ENCODE peak calls at places on chromosomes 13 and 19, in nine cellular contexts. One of them, this sample, is unnamed.

GRCh38 chr19:22532388-22533310 is 101.5 kb upstream of the ZNF492 start:
- DNase-seq in CD4-positive, alpha-beta memory T cell: no peak
- DNase-seq in activated CD4-positive, alpha-beta T cell treated with anti-CD3 and anti-CD28 coated beads for 1 hour: no peak
- DNase-seq in HFF-Myc: no peak
- DNase-seq in LoVo: no peak
- DNase-seq in stimulated activated CD4-positive, alpha-beta T cell treated with anti-CD3 and anti-CD28 coated beads, TNF-alpha, amount 100 ng/mL, for 48 hours: no peak
- DNase-seq in activated T-cell treated with anti-CD3 and anti-CD28 coated beads, Interleukin-2, amount 50 U/mL, for 48 hours: no peak
- DNase-seq in stimulated activated naive CD4-positive, alpha-beta T cell: no peak
- DNase-seq in endothelial cell of umbilical vein: no peak
- DNase-seq in this sample: no peak

GRCh38 chr19:36049080-36049698 is 4.9 kb downstream of the THAP8 start:
- DNase-seq in CD4-positive, alpha-beta memory T cell: no peak
- DNase-seq in activated CD4-positive, alpha-beta T cell treated with anti-CD3 and anti-CD28 coated beads for 1 hour: no peak
- DNase-seq in HFF-Myc: no peak
- DNase-seq in LoVo: no peak
- DNase-seq in stimulated activated CD4-positive, alpha-beta T cell treated with anti-CD3 and anti-CD28 coated beads, TNF-alpha, amount 100 ng/mL, for 48 hours: no peak
- DNase-seq in activated T-cell treated with anti-CD3 and anti-CD28 coated beads, Interleukin-2, amount 50 U/mL, for 48 hours: no peak
- DNase-seq in stimulated activated naive CD4-positive, alpha-beta T cell: no peak
- DNase-seq in endothelial cell of umbilical vein: no peak
- DNase-seq in this sample: no peak

GRCh38 chr13:100636004-100636403 is 38.6 kb downstream of the TMTC4 start:
- DNase-seq in CD4-positive, alpha-beta memory T cell: no peak
- DNase-seq in activated CD4-positive, alpha-beta T cell treated with anti-CD3 and anti-CD28 coated beads for 1 hour: no peak
- DNase-seq in HFF-Myc: no peak
- DNase-seq in LoVo: no peak
- DNase-seq in stimulated activated CD4-positive, alpha-beta T cell treated with anti-CD3 and anti-CD28 coated beads, TNF-alpha, amount 100 ng/mL, for 48 hours: no peak
- DNase-seq in activated T-cell treated with anti-CD3 and anti-CD28 coated beads, Interleukin-2, amount 50 U/mL, for 48 hours: no peak
- DNase-seq in stimulated activated naive CD4-positive, alpha-beta T cell: no peak
- DNase-seq in endothelial cell of umbilical vein: no peak
- DNase-seq in this sample: no peak

GRCh38 chr13:21501709-21502108 is 42.6 kb upstream of the ZDHHC20 start:
- DNase-seq in CD4-positive, alpha-beta memory T cell: no peak
- DNase-seq in activated CD4-positive, alpha-beta T cell treated with anti-CD3 and anti-CD28 coated beads for 1 hour: no peak
- DNase-seq in HFF-Myc: no peak
- DNase-seq in LoVo: no peak
- DNase-seq in stimulated activated CD4-positive, alpha-beta T cell treated with anti-CD3 and anti-CD28 coated beads, TNF-alpha, amount 100 ng/mL, for 48 hours: no peak
- DNase-seq in activated T-cell treated with anti-CD3 and anti-CD28 coated beads, Interleukin-2, amount 50 U/mL, for 48 hours: no peak
- DNase-seq in stimulated activated naive CD4-positive, alpha-beta T cell: no peak
- DNase-seq in endothelial cell of umbilical vein: no peak
- DNase-seq in this sample: no peak

GRCh38 chr19:6577410-6578125 is 13.4 kb downstream of the CD70 start:
- DNase-seq in CD4-positive, alpha-beta memory T cell: no peak
- DNase-seq in activated CD4-positive, alpha-beta T cell treated with anti-CD3 and anti-CD28 coated beads for 1 hour: no peak
- DNase-seq in HFF-Myc: peak; percentile 57
- DNase-seq in LoVo: peak; percentile 90
- DNase-seq in stimulated activated CD4-positive, alpha-beta T cell treated with anti-CD3 and anti-CD28 coated beads, TNF-alpha, amount 100 ng/mL, for 48 hours: no peak
- DNase-seq in activated T-cell treated with anti-CD3 and anti-CD28 coated beads, Interleukin-2, amount 50 U/mL, for 48 hours: no peak
- DNase-seq in stimulated activated naive CD4-positive, alpha-beta T cell: no peak
- DNase-seq in endothelial cell of umbilical vein: peak; percentile 12
- DNase-seq in this sample: peak; percentile 95

GRCh38 chr19:42497492-42498226 is 30.6 kb downstream of the CEACAM1 start:
- DNase-seq in CD4-positive, alpha-beta memory T cell: no peak
- DNase-seq in activated CD4-positive, alpha-beta T cell treated with anti-CD3 and anti-CD28 coated beads for 1 hour: no peak
- DNase-seq in HFF-Myc: no peak
- DNase-seq in LoVo: peak; percentile 67
- DNase-seq in stimulated activated CD4-positive, alpha-beta T cell treated with anti-CD3 and anti-CD28 coated beads, TNF-alpha, amount 100 ng/mL, for 48 hours: no peak
- DNase-seq in activated T-cell treated with anti-CD3 and anti-CD28 coated beads, Interleukin-2, amount 50 U/mL, for 48 hours: no peak
- DNase-seq in stimulated activated naive CD4-positive, alpha-beta T cell: no peak
- DNase-seq in endothelial cell of umbilical vein: no peak
- DNase-seq in this sample: peak; percentile 53

GRCh38 chr13:34458756-34459462 is 483.2 kb upstream of the NBEA start:
- DNase-seq in CD4-positive, alpha-beta memory T cell: no peak
- DNase-seq in activated CD4-positive, alpha-beta T cell treated with anti-CD3 and anti-CD28 coated beads for 1 hour: no peak
- DNase-seq in HFF-Myc: no peak
- DNase-seq in LoVo: no peak
- DNase-seq in stimulated activated CD4-positive, alpha-beta T cell treated with anti-CD3 and anti-CD28 coated beads, TNF-alpha, amount 100 ng/mL, for 48 hours: no peak
- DNase-seq in activated T-cell treated with anti-CD3 and anti-CD28 coated beads, Interleukin-2, amount 50 U/mL, for 48 hours: no peak
- DNase-seq in stimulated activated naive CD4-positive, alpha-beta T cell: no peak
- DNase-seq in endothelial cell of umbilical vein: no peak
- DNase-seq in this sample: no peak

GRCh38 chr13:79837741-79838450 is 356.9 kb downstream of the NDFIP2 start:
- DNase-seq in CD4-positive, alpha-beta memory T cell: no peak
- DNase-seq in activated CD4-positive, alpha-beta T cell treated with anti-CD3 and anti-CD28 coated beads for 1 hour: no peak
- DNase-seq in HFF-Myc: no peak
- DNase-seq in LoVo: peak; percentile 28
- DNase-seq in stimulated activated CD4-positive, alpha-beta T cell treated with anti-CD3 and anti-CD28 coated beads, TNF-alpha, amount 100 ng/mL, for 48 hours: no peak
- DNase-seq in activated T-cell treated with anti-CD3 and anti-CD28 coated beads, Interleukin-2, amount 50 U/mL, for 48 hours: no peak
- DNase-seq in stimulated activated naive CD4-positive, alpha-beta T cell: no peak
- DNase-seq in endothelial cell of umbilical vein: no peak
- DNase-seq in this sample: no peak

GRCh38 chr13:32267836-32268439 is 47.2 kb downstream of the ZAR1L start:
- DNase-seq in CD4-positive, alpha-beta memory T cell: peak; percentile 26
- DNase-seq in activated CD4-positive, alpha-beta T cell treated with anti-CD3 and anti-CD28 coated beads for 1 hour: peak; percentile 29
- DNase-seq in HFF-Myc: no peak
- DNase-seq in LoVo: peak; percentile 35
- DNase-seq in stimulated activated CD4-positive, alpha-beta T cell treated with anti-CD3 and anti-CD28 coated beads, TNF-alpha, amount 100 ng/mL, for 48 hours: peak; percentile 10
- DNase-seq in activated T-cell treated with anti-CD3 and anti-CD28 coated beads, Interleukin-2, amount 50 U/mL, for 48 hours: peak; percentile 70
- DNase-seq in stimulated activated naive CD4-positive, alpha-beta T cell: peak; percentile 42
- DNase-seq in endothelial cell of umbilical vein: peak; percentile 47
- DNase-seq in this sample: peak; percentile 21

GRCh38 chr19:6551607-6552450 is 21.0 kb downstream of the TNFSF9 start:
- DNase-seq in CD4-positive, alpha-beta memory T cell: peak; percentile 50
- DNase-seq in activated CD4-positive, alpha-beta T cell treated with anti-CD3 and anti-CD28 coated beads for 1 hour: peak; percentile 32
- DNase-seq in HFF-Myc: no peak
- DNase-seq in LoVo: no peak
- DNase-seq in stimulated activated CD4-positive, alpha-beta T cell treated with anti-CD3 and anti-CD28 coated beads, TNF-alpha, amount 100 ng/mL, for 48 hours: peak; percentile 50
- DNase-seq in activated T-cell treated with anti-CD3 and anti-CD28 coated beads, Interleukin-2, amount 50 U/mL, for 48 hours: peak; percentile 69
- DNase-seq in stimulated activated naive CD4-positive, alpha-beta T cell: no peak
- DNase-seq in endothelial cell of umbilical vein: no peak
- DNase-seq in this sample: no peak

GRCh38 chr13:66409542-66409941 is 820.6 kb downstream of the PCDH9 start:
- DNase-seq in CD4-positive, alpha-beta memory T cell: no peak
- DNase-seq in activated CD4-positive, alpha-beta T cell treated with anti-CD3 and anti-CD28 coated beads for 1 hour: no peak
- DNase-seq in HFF-Myc: no peak
- DNase-seq in LoVo: no peak
- DNase-seq in stimulated activated CD4-positive, alpha-beta T cell treated with anti-CD3 and anti-CD28 coated beads, TNF-alpha, amount 100 ng/mL, for 48 hours: no peak
- DNase-seq in activated T-cell treated with anti-CD3 and anti-CD28 coated beads, Interleukin-2, amount 50 U/mL, for 48 hours: no peak
- DNase-seq in stimulated activated naive CD4-positive, alpha-beta T cell: no peak
- DNase-seq in endothelial cell of umbilical vein: no peak
- DNase-seq in this sample: no peak

GRCh38 chr19:10421981-10422461 is 1.7 kb downstream of the PDE4A start:
- DNase-seq in CD4-positive, alpha-beta memory T cell: no peak
- DNase-seq in activated CD4-positive, alpha-beta T cell treated with anti-CD3 and anti-CD28 coated beads for 1 hour: no peak
- DNase-seq in HFF-Myc: no peak
- DNase-seq in LoVo: no peak
- DNase-seq in stimulated activated CD4-positive, alpha-beta T cell treated with anti-CD3 and anti-CD28 coated beads, TNF-alpha, amount 100 ng/mL, for 48 hours: no peak
- DNase-seq in activated T-cell treated with anti-CD3 and anti-CD28 coated beads, Interleukin-2, amount 50 U/mL, for 48 hours: no peak
- DNase-seq in stimulated activated naive CD4-positive, alpha-beta T cell: no peak
- DNase-seq in endothelial cell of umbilical vein: no peak
- DNase-seq in this sample: no peak

GRCh38 chr13:110555601-110556223 is 5.8 kb downstream of the RAB20 start:
- DNase-seq in CD4-positive, alpha-beta memory T cell: no peak
- DNase-seq in activated CD4-positive, alpha-beta T cell treated with anti-CD3 and anti-CD28 coated beads for 1 hour: no peak
- DNase-seq in HFF-Myc: no peak
- DNase-seq in LoVo: no peak
- DNase-seq in stimulated activated CD4-positive, alpha-beta T cell treated with anti-CD3 and anti-CD28 coated beads, TNF-alpha, amount 100 ng/mL, for 48 hours: no peak
- DNase-seq in activated T-cell treated with anti-CD3 and anti-CD28 coated beads, Interleukin-2, amount 50 U/mL, for 48 hours: no peak
- DNase-seq in stimulated activated naive CD4-positive, alpha-beta T cell: no peak
- DNase-seq in endothelial cell of umbilical vein: no peak
- DNase-seq in this sample: peak; percentile 23

GRCh38 chr19:18300930-18301717 is 19.7 kb upstream of the JUND start:
- DNase-seq in CD4-positive, alpha-beta memory T cell: no peak
- DNase-seq in activated CD4-positive, alpha-beta T cell treated with anti-CD3 and anti-CD28 coated beads for 1 hour: no peak
- DNase-seq in HFF-Myc: no peak
- DNase-seq in LoVo: peak; percentile 75
- DNase-seq in stimulated activated CD4-positive, alpha-beta T cell treated with anti-CD3 and anti-CD28 coated beads, TNF-alpha, amount 100 ng/mL, for 48 hours: no peak
- DNase-seq in activated T-cell treated with anti-CD3 and anti-CD28 coated beads, Interleukin-2, amount 50 U/mL, for 48 hours: no peak
- DNase-seq in stimulated activated naive CD4-positive, alpha-beta T cell: no peak
- DNase-seq in endothelial cell of umbilical vein: no peak
- DNase-seq in this sample: no peak

GRCh38 chr19:35154535-35155406 is at the start of gene FXYD5:
- DNase-seq in CD4-positive, alpha-beta memory T cell: peak; percentile 60
- DNase-seq in activated CD4-positive, alpha-beta T cell treated with anti-CD3 and anti-CD28 coated beads for 1 hour: peak; percentile 78
- DNase-seq in HFF-Myc: no peak
- DNase-seq in LoVo: peak; percentile 61
- DNase-seq in stimulated activated CD4-positive, alpha-beta T cell treated with anti-CD3 and anti-CD28 coated beads, TNF-alpha, amount 100 ng/mL, for 48 hours: peak; percentile 82
- DNase-seq in activated T-cell treated with anti-CD3 and anti-CD28 coated beads, Interleukin-2, amount 50 U/mL, for 48 hours: peak; percentile 89
- DNase-seq in stimulated activated naive CD4-positive, alpha-beta T cell: peak; percentile 57
- DNase-seq in endothelial cell of umbilical vein: peak; percentile 79
- DNase-seq in this sample: peak; percentile 51

GRCh38 chr19:23440207-23440606 is 44.9 kb upstream of the ZNF91 start:
- DNase-seq in CD4-positive, alpha-beta memory T cell: no peak
- DNase-seq in activated CD4-positive, alpha-beta T cell treated with anti-CD3 and anti-CD28 coated beads for 1 hour: no peak
- DNase-seq in HFF-Myc: no peak
- DNase-seq in LoVo: no peak
- DNase-seq in stimulated activated CD4-positive, alpha-beta T cell treated with anti-CD3 and anti-CD28 coated beads, TNF-alpha, amount 100 ng/mL, for 48 hours: no peak
- DNase-seq in activated T-cell treated with anti-CD3 and anti-CD28 coated beads, Interleukin-2, amount 50 U/mL, for 48 hours: peak; percentile 39
- DNase-seq in stimulated activated naive CD4-positive, alpha-beta T cell: no peak
- DNase-seq in endothelial cell of umbilical vein: no peak
- DNase-seq in this sample: no peak

GRCh38 chr13:38395505-38395803 is 45.8 kb downstream of the UFM1 start:
- DNase-seq in CD4-positive, alpha-beta memory T cell: no peak
- DNase-seq in activated CD4-positive, alpha-beta T cell treated with anti-CD3 and anti-CD28 coated beads for 1 hour: no peak
- DNase-seq in HFF-Myc: no peak
- DNase-seq in LoVo: no peak
- DNase-seq in stimulated activated CD4-positive, alpha-beta T cell treated with anti-CD3 and anti-CD28 coated beads, TNF-alpha, amount 100 ng/mL, for 48 hours: no peak
- DNase-seq in activated T-cell treated with anti-CD3 and anti-CD28 coated beads, Interleukin-2, amount 50 U/mL, for 48 hours: no peak
- DNase-seq in stimulated activated naive CD4-positive, alpha-beta T cell: no peak
- DNase-seq in endothelial cell of umbilical vein: no peak
- DNase-seq in this sample: no peak

GRCh38 chr13:52983836-52984235 is 44.8 kb upstream of the OLFM4 start:
- DNase-seq in CD4-positive, alpha-beta memory T cell: no peak
- DNase-seq in activated CD4-positive, alpha-beta T cell treated with anti-CD3 and anti-CD28 coated beads for 1 hour: no peak
- DNase-seq in HFF-Myc: no peak
- DNase-seq in LoVo: no peak
- DNase-seq in stimulated activated CD4-positive, alpha-beta T cell treated with anti-CD3 and anti-CD28 coated beads, TNF-alpha, amount 100 ng/mL, for 48 hours: no peak
- DNase-seq in activated T-cell treated with anti-CD3 and anti-CD28 coated beads, Interleukin-2, amount 50 U/mL, for 48 hours: no peak
- DNase-seq in stimulated activated naive CD4-positive, alpha-beta T cell: no peak
- DNase-seq in endothelial cell of umbilical vein: no peak
- DNase-seq in this sample: no peak